ENCODE peak calls at places on chromosome 11, in four cellular contexts. W is lower leg skin, S is fibroblast of pulmonary artery, H is testis. I is an unnamed sample.

GRCh38 chr11:119991669-119992068 is 146.2 kb downstream of the TRIM29 start:
- DNase-seq in S (no peak), H (no peak), W (no peak), I (no peak)

GRCh38 chr11:8809185-8809584 is 101.8 kb upstream of the AKIP1 start:
- DNase-seq in W (no peak), S (no peak), H (no peak), I (no peak)

GRCh38 chr11:7592706-7593105 is 78.9 kb downstream of the PPFIBP2 start:
- DNase-seq in S (peak; percentile 83), W (peak; percentile 95), H (no peak), I (no peak)

GRCh38 chr11:1050581-1051355 is 14.2 kb upstream of the MUC6 start:
- DNase-seq in H (peak; percentile 77), W (peak; percentile 93), S (peak; percentile 65), I (peak; percentile 79)

GRCh38 chr11:120985718-120986569 is 38.0 kb upstream of the TBCEL start:
- DNase-seq in S (peak; percentile 48), H (peak; percentile 58), W (no peak), I (no peak)

GRCh38 chr11:10139656-10140055 is 154.4 kb downstream of the SBF2 start:
- DNase-seq in S (peak; percentile 84), W (no peak), H (no peak), I (no peak)

GRCh38 chr11:2348986-2349385 is 28.1 kb upstream of the CD81 start:
- DNase-seq in W (no peak), H (no peak), S (peak; percentile 27), I (no peak)

GRCh38 chr11:65308281-65308891 is 6.3 kb upstream of the CDC42EP2 start:
- DNase-seq in S (peak; percentile 68), H (no peak), W (no peak), I (no peak)

GRCh38 chr11:3840289-3840869 is 380 bp downstream of the RHOG start:
- DNase-seq in H (peak; percentile 28), S (no peak), W (peak; percentile 94), I (no peak)

GRCh38 chr11:130737041-130737830 is 179.0 kb downstream of the SNX19 start:
- DNase-seq in H (no peak), S (no peak), W (no peak), I (no peak)

GRCh38 chr11:130737866-130738431 is 178.3 kb downstream of the SNX19 start:
- DNase-seq in S (peak; percentile 67), H (peak; percentile 60), W (no peak), I (no peak)

GRCh38 chr11:130744804-130745203 is 171.5 kb downstream of the SNX19 start:
- DNase-seq in H (no peak), S (no peak), W (no peak), I (no peak)

GRCh38 chr11:130738618-130739017 is 177.7 kb downstream of the SNX19 start:
- DNase-seq in S (peak; percentile 17), H (no peak), W (no peak), I (no peak)

DNA sequence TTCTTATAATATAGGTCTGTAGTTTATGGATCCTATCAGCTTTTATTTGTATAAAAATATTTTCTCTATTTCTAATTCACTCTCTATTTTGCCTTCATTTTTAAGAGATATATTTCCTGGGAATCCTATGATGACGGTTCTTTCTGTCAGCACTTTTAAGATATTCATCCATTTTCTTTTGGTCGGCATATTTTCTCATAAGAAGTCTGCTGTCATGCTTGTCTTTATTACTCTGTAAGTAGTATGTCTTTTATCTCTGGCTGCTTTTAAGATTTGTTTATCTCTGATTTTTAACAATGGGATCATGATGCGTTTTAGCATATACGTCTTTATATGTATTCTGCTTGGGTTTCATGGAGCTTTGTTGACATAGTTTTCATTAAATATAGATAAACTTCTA is 175.5 kb downstream of the SNX19 start:
- DNase-seq in S (peak; percentile 30), W (no peak), H (no peak), I (no peak)
- H3K4me3 ChIP-seq in S (no peak overlapping the region), W (no peak overlapping the region), H (no peak overlapping the region), I (no peak overlapping the region)

GRCh38 chr11:62667460-62667859 is 2.3 kb downstream of the CSKMT start:
- DNase-seq in W (no peak), H (no peak), S (no peak), I (no peak)
- H3K4me3 ChIP-seq in W (no peak overlapping the region), H (no peak overlapping the region), S (no peak overlapping the region), I (no peak overlapping the region)

GRCh38 chr11:62926669-62927455 is 5.7 kb upstream of the CHRM1 start:
- DNase-seq in H (no peak), S (no peak), W (no peak), I (no peak)
- H3K4me3 ChIP-seq in H (no peak overlapping the region), S (no peak overlapping the region), W (no peak overlapping the region), I (no peak overlapping the region)

GRCh38 chr11:46121724-46122477 is 647 bp upstream of the PHF21A start:
- DNase-seq in H (peak; percentile 89), S (peak; percentile 94), W (peak; percentile 94), I (peak; percentile 69)
- H3K4me3 ChIP-seq in H (peak overlapping the region; percentile 75), S (peak overlapping the region; percentile 70), W (peak overlapping the region; percentile 77), I (peak overlapping the region; percentile 76)

GRCh38 chr11:112718483-112718882 is 242.7 kb upstream of the NCAM1 start:
- DNase-seq in H (no peak), W (no peak), S (no peak), I (no peak)
- H3K4me3 ChIP-seq in H (no peak overlapping the region), W (no peak overlapping the region), S (no peak overlapping the region), I (no peak overlapping the region)

GRCh38 chr11:102319544-102319943 is 2.3 kb downstream of the BIRC3 start:
- DNase-seq in S (no peak), H (no peak), W (no peak), I (no peak)
- H3K4me3 ChIP-seq in S (no peak overlapping the region), H (no peak overlapping the region), W (no peak overlapping the region), I (no peak overlapping the region)

GRCh38 chr11:66328036-66328306 is 8.3 kb downstream of the RIN1 start:
- DNase-seq in S (no peak), W (peak; percentile 88), H (no peak), I (no peak)
- H3K4me3 ChIP-seq in S (no peak overlapping the region), W (no peak overlapping the region), H (no peak overlapping the region), I (no peak overlapping the region)

I was measured in dorsolateral prefrontal cortex.